ENCODE peak calls at places on chromosomes 11 and 22, in five cellular contexts. Z, Y, F, U and O are unnamed samples.

GRCh38 chr22:43185860-43186261 is 1.1 kb downstream of the TTLL12 start:
- DNase-seq in Z (peak), Y (peak), F (peak), U (no peak), O (no peak)

GRCh38 chr11:122634507-122634906 is 21.0 kb upstream of the UBASH3B start:
- DNase-seq in Z (no peak), Y (peak), F (peak), U (no peak), O (no peak)

GRCh38 chr11:132099692-132100091 is 729.3 kb downstream of the NTM start:
- DNase-seq in Z (peak), Y (peak), F (no peak), U (no peak), O (no peak)

GRCh38 chr11:472272-472671 is 22.2 kb downstream of the PTDSS2 start:
- DNase-seq in Z (no peak), Y (no peak), F (no peak), U (no peak), O (no peak)

GRCh38 chr11:111983187-111983986 is 41.8 kb upstream of the DLAT start:
- DNase-seq in Z (no peak), Y (peak), F (peak), U (peak), O (no peak)

GRCh38 chr22:37533995-37534394 is 14.8 kb upstream of the CARD10 start:
- DNase-seq in Z (no peak), Y (no peak), F (peak), U (no peak), O (no peak)

GRCh38 chr11:111440416-111441205 is 61.5 kb upstream of the POU2AF1 start:
- DNase-seq in Z (no peak), Y (no peak), F (no peak), U (no peak), O (no peak)

GRCh38 chr11:9219572-9219971 is 45.6 kb downstream of the DENND5A start:
- DNase-seq in Z (no peak), Y (no peak), F (peak), U (no peak), O (no peak)

GRCh38 chr11:61293869-61294716 is 1.0 kb downstream of the VWCE start:
- DNase-seq in Z (peak), Y (peak), F (peak), U (peak), O (peak)

GRCh38 chr11:20795005-20795404 is 125.6 kb downstream of the NELL1 start:
- DNase-seq in Z (no peak), Y (no peak), F (no peak), U (no peak), O (no peak)

DNA sequence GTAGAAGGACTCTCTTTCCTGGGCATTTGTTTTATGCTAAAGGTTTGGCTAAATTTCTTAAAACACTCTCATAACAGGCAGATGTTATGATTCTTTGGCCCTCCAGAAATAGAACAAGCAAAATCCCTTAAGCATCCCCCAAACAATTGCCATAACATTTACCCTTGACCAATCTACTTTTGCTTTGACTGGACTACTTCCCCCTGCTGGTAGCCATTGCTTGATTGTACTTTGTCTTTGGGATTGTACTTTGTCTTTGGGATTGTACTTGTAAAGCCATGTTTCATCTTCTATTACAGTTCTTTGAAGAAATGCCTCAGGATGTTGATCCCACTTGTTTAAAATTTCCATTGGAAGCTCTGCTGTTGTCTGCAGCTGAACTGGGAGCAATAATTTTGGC is 53.3 kb upstream of the GLYAT start:
- DNase-seq in Z (no peak), Y (no peak), F (no peak), U (no peak), O (no peak)
- TF ChIP-seq CTCF in Z (no peak), Y (no peak), F (no peak), U (no peak), O (peak)

GRCh38 chr11:100080821-100081220 is 606.3 kb upstream of the ARHGAP42 start:
- DNase-seq in Z (no peak), Y (no peak), F (no peak), U (no peak), O (no peak)
- TF ChIP-seq CTCF in Z (no peak), Y (no peak), F (no peak), U (no peak), O (no peak)

GRCh38 chr11:10728154-10728553 is 22.9 kb upstream of the CTR9 start:
- DNase-seq in Z (no peak), Y (no peak), F (no peak), U (no peak), O (no peak)
- TF ChIP-seq CTCF in Z (no peak), Y (no peak), F (no peak), U (peak), O (no peak)

DNA sequence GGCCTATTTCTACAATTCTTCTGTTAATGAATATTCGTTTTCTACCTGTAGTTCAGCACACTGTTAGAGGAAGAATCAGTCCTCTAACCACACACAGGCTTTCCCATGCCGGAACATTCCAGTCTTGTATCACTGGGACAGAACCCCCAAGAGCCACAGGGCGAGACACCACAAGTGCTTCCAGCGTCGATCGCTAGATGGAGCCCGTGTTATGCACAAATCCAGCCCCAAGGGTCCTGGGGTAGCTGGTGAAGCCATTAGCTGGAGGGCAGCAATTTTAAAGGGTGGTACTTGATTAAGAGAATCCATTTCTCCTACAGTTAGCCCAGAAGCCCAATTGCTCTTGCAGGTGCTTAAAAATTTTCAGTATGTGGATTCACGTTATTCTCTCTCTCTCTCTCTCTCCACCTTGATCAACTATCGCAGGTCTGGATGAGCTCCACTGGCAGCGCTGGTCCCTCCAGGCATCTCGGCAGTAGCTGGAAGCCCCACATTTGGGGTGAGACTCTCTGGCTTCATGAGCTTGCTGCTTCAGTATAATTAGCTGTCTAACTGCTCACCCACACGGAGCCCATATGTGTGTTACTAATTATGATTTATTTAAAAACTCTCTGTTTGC is 148.2 kb upstream of the SNX19 start:
- DNase-seq in Z (peak), Y (peak), F (peak), U (peak), O (peak)
- TF ChIP-seq CTCF in Z (peak), Y (peak), F (peak), U (peak), O (peak)

GRCh38 chr11:58900479-58901420 is 38.5 kb upstream of the GLYATL1 start:
- DNase-seq in Z (peak), Y (peak), F (peak), U (peak), O (peak)

GRCh38 chr11:58907780-58908179 is 31.5 kb upstream of the GLYATL1 start:
- DNase-seq in Z (no peak), Y (no peak), F (no peak), U (no peak), O (no peak)

GRCh38 chr11:58902881-58903280 is 36.4 kb upstream of the GLYATL1 start:
- DNase-seq in Z (no peak), Y (no peak), F (no peak), U (no peak), O (no peak)

GRCh38 chr11:58905141-58905715 is 34.1 kb upstream of the GLYATL1 start:
- DNase-seq in Z (peak), Y (peak), F (peak), U (no peak), O (no peak)

GRCh38 chr11:58905716-58906547 is 33.4 kb upstream of the GLYATL1 start:
- DNase-seq in Z (peak), Y (peak), F (peak), U (peak), O (no peak)
- TF ChIP-seq CTCF in Z (no peak), Y (peak), F (peak), U (peak), O (no peak)

DNA sequence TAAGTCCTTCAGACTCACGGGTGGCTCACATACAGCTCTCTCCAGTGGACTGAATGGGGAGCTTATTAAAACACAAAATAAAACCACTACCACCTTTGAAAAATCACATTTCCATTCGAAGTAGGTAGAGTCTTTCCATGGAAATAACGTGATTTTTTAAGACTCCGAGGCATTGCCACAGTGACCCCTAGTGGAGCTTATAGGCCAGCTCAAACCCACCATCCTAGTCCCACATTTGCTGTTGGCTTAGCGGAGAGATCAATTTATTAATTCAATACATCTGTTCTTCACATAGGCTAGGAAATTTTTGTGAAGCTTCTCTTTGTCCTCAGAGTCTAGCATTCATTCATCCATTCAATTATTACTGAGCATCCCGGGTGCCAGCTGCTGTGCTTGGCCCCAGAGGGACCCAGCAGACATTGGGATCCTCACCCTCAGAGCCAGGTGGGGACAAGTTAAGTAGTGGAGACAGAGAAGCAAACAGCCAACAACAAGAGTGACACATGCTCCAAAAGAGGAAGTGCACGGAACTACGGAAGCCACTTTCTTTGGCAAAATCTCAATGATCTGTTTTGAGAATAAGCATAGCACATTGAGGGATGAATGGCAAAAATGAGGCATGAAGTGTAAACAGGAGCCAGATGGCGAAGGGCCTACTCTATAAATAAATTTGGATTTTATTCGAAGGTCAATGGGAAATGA is 10.2 kb upstream of the P4HA3 start:
- DNase-seq in Z (no peak), Y (peak), F (peak), U (no peak), O (peak)
- TF ChIP-seq CTCF in Z (peak), Y (peak), F (peak), U (peak), O (peak)

GRCh38 chr11:65646921-65647701 is 9.2 kb downstream of the SIPA1 start:
- DNase-seq in Z (no peak), Y (peak), F (peak), U (no peak), O (no peak)
- TF ChIP-seq CTCF in Z (no peak), Y (no peak), F (no peak), U (no peak), O (no peak)